ENCODE peak calls at places on chromosomes 16 and 17, in seven cellular contexts. W is brain microvascular endothelial cell, N is mucosa of descending colon, L is tibial nerve, J is AG09309, U is cardiac muscle cell, P is fibroblast of the aortic adventitia. E is an unnamed sample.

GRCh38 chr16:5054876-5055865 is 10.6 kb downstream of the C16orf89 start:
- DNase-seq in W (no peak), N (no peak), L (no peak), J (no peak), U (no peak), P (no peak), E (no peak)

GRCh38 chr17:77735341-77736206 is 222.9 kb upstream of the TNRC6C start:
- DNase-seq in W (no peak), N (no peak), L (no peak), J (no peak), U (peak), P (peak), E (peak)

GRCh38 chr16:50523710-50524109 is 24.5 kb upstream of the NKD1 start:
- DNase-seq in W (no peak), N (no peak), L (no peak), J (no peak), U (no peak), P (no peak), E (no peak)

GRCh38 chr17:65498831-65499230 is 62.6 kb downstream of the AXIN2 start:
- DNase-seq in W (no peak), N (no peak), L (no peak), J (no peak), U (no peak), P (no peak), E (no peak)

GRCh38 chr16:8863594-8864424 is 5.0 kb downstream of the CARHSP1 start:
- DNase-seq in W (no peak), N (peak), L (peak), J (no peak), U (peak), P (no peak), E (no peak)

GRCh38 chr16:12050361-12050760 is 73.8 kb downstream of the SNX29 start:
- DNase-seq in W (no peak), N (no peak), L (no peak), J (no peak), U (no peak), P (no peak), E (no peak)

GRCh38 chr17:62880120-62880519 is 72.0 kb upstream of the MARCHF10 start:
- DNase-seq in W (no peak), N (no peak), L (no peak), J (no peak), U (no peak), P (no peak), E (no peak)

GRCh38 chr16:73268311-73268997 is 220.5 kb upstream of the ZFHX3 start:
- DNase-seq in W (no peak), N (no peak), L (no peak), J (no peak), U (no peak), P (peak), E (peak)

GRCh38 chr17:63523256-63523869 is at the start of gene KCNH6:
- DNase-seq in W (no peak), N (no peak), L (no peak), J (no peak), U (no peak), P (no peak), E (no peak)

GRCh38 chr17:78484300-78485159 is 92.7 kb downstream of the DNAH17 start:
- DNase-seq in W (peak), N (peak), L (no peak), J (no peak), U (peak), P (no peak), E (peak)

GRCh38 chr16:50683689-50684374 is 2.7 kb upstream of the SNX20 start:
- DNase-seq in W (no peak), N (peak), L (no peak), J (no peak), U (no peak), P (no peak), E (no peak)

GRCh38 chr17:27489045-27489715 is 32.9 kb downstream of the KSR1 start:
- DNase-seq in W (no peak), N (peak), L (peak), J (peak), U (no peak), P (peak), E (peak)

GRCh38 chr16:57204675-57205074 is 18.5 kb downstream of the RSPRY1 start:
- DNase-seq in W (no peak), N (no peak), L (no peak), J (no peak), U (no peak), P (no peak), E (no peak)

GRCh38 chr16:11697319-11697718 is 29.1 kb downstream of the SNN start:
- DNase-seq in W (no peak), N (no peak), L (no peak), J (no peak), U (no peak), P (no peak), E (no peak)

GRCh38 chr16:84532299-84532724 is 27.9 kb upstream of the MEAK7 start:
- DNase-seq in W (peak), N (peak), L (peak), J (peak), U (peak), P (peak), E (peak)

GRCh38 chr16:1537763-1538289 is 4.4 kb downstream of the TMEM204 start:
- DNase-seq in W (no peak), N (no peak), L (no peak), J (no peak), U (no peak), P (no peak), E (no peak)

GRCh38 chr17:77694391-77695363 is 263.8 kb upstream of the TNRC6C start:
- DNase-seq in W (no peak), N (no peak), L (no peak), J (no peak), U (no peak), P (no peak), E (no peak)

GRCh38 chr16:50252874-50253510 is 13.4 kb upstream of the ADCY7 start:
- DNase-seq in W (no peak), N (no peak), L (no peak), J (no peak), U (no peak), P (no peak), E (no peak)

GRCh38 chr16:10103096-10103495 is 79.1 kb downstream of the GRIN2A start:
- DNase-seq in W (no peak), N (no peak), L (no peak), J (no peak), U (no peak), P (no peak), E (no peak)

GRCh38 chr16:26795184-26795583 is 271.5 kb upstream of the C16orf82 start:
- DNase-seq in W (no peak), N (no peak), L (no peak), J (no peak), U (peak), P (no peak), E (peak)

GRCh38 chr17:80491478-80492342 is 15.3 kb upstream of the NPTX1 start:
- DNase-seq in W (no peak), N (no peak), L (no peak), J (no peak), U (no peak), P (no peak), E (no peak)

GRCh38 chr17:73586153-73586906 is 57.9 kb downstream of the SDK2 start:
- DNase-seq in W (no peak), N (no peak), L (no peak), J (no peak), U (no peak), P (no peak), E (no peak)

GRCh38 chr17:3724373-3725077 is 822 bp downstream of the HASPIN start:
- DNase-seq in W (no peak), N (peak), L (no peak), J (no peak), U (peak), P (no peak), E (no peak)

GRCh38 chr16:9138731-9139501 is 47.5 kb downstream of the HAPSTR1 start:
- DNase-seq in W (peak), N (peak), L (peak), J (no peak), U (peak), P (peak), E (peak)

GRCh38 chr16:1707193-1707790 is 1.3 kb downstream of the MAPK8IP3 start:
- DNase-seq in W (peak), N (no peak), L (no peak), J (no peak), U (peak), P (peak), E (peak)

GRCh38 chr17:19502517-19502916 is 31.1 kb upstream of the SLC47A1 start:
- DNase-seq in W (no peak), N (no peak), L (no peak), J (no peak), U (no peak), P (no peak), E (no peak)

GRCh38 chr16:48820379-48820778 is 210.4 kb upstream of the N4BP1 start:
- DNase-seq in W (no peak), N (no peak), L (no peak), J (no peak), U (no peak), P (no peak), E (no peak)

GRCh38 chr16:66079671-66080070 is 286.8 kb upstream of the CDH5 start:
- DNase-seq in W (no peak), N (no peak), L (no peak), J (no peak), U (no peak), P (peak), E (no peak)

GRCh38 chr16:87979352-87979751 is 28.1 kb downstream of the BANP start:
- DNase-seq in W (no peak), N (no peak), L (no peak), J (no peak), U (no peak), P (no peak), E (no peak)

GRCh38 chr16:81585785-81586184 is 141.2 kb downstream of the CMIP start:
- DNase-seq in W (no peak), N (peak), L (no peak), J (no peak), U (peak), P (no peak), E (peak)

GRCh38 chr17:51820252-51820651 is 338.3 kb downstream of the CA10 start:
- DNase-seq in W (no peak), N (no peak), L (no peak), J (no peak), U (no peak), P (no peak), E (no peak)

GRCh38 chr16:77169650-77170236 is 21.2 kb upstream of the MON1B start:
- DNase-seq in W (peak), N (no peak), L (no peak), J (no peak), U (peak), P (peak), E (peak)

GRCh38 chr17:70290770-70291169 is 121.4 kb downstream of the KCNJ2 start:
- DNase-seq in W (no peak), N (no peak), L (no peak), J (no peak), U (no peak), P (no peak), E (no peak)

GRCh38 chr17:11996722-11997146 is 541 bp downstream of the ZNF18 start:
- DNase-seq in W (peak), N (no peak), L (peak), J (no peak), U (peak), P (peak), E (peak)

GRCh38 chr17:41914358-41914766 is 4.4 kb downstream of the ACLY start:
- DNase-seq in W (peak), N (no peak), L (peak), J (no peak), U (no peak), P (peak), E (peak)

GRCh38 chr17:62105361-62105760 is 40.3 kb upstream of the MED13 start:
- DNase-seq in W (no peak), N (no peak), L (no peak), J (no peak), U (no peak), P (no peak), E (no peak)

GRCh38 chr17:17924857-17925250 is 47.3 kb downstream of the TOM1L2 start:
- DNase-seq in W (no peak), N (no peak), L (no peak), J (no peak), U (no peak), P (no peak), E (no peak)

GRCh38 chr17:75965468-75965867 is 13.5 kb downstream of the ACOX1 start:
- DNase-seq in W (no peak), N (no peak), L (no peak), J (no peak), U (no peak), P (no peak), E (no peak)

GRCh38 chr17:75959046-75959838 is 18.4 kb upstream of the FBF1 start:
- DNase-seq in W (no peak), N (no peak), L (no peak), J (no peak), U (no peak), P (no peak), E (no peak)

GRCh38 chr17:75959839-75960511 is 19.0 kb downstream of the ACOX1 start:
- DNase-seq in W (no peak), N (no peak), L (no peak), J (no peak), U (no peak), P (no peak), E (no peak)
- H3K4me3 ChIP-seq in W (no peak), N (no peak), L (no peak), J (no peak), U (no peak), P (no peak), E (no peak)

GRCh38 chr16:30585400-30586191 is at the start of gene ZNF785:
- DNase-seq in W (peak), N (peak), L (peak), J (peak), U (peak), P (peak), E (peak)
- TF ChIP-seq CTCF in W (peak), N (peak), L (peak), J (peak), U (peak), P (no peak), E (no peak)

GRCh38 chr17:68341482-68341881 is 50.2 kb downstream of the ARSG start:
- DNase-seq in W (no peak), N (no peak), L (no peak), J (no peak), U (no peak), P (no peak), E (no peak)

GRCh38 chr17:68346448-68346847 is 55.2 kb downstream of the ARSG start:
- DNase-seq in W (no peak), N (peak), L (peak), J (no peak), U (no peak), P (no peak), E (no peak)

GRCh38 chr17:68347380-68347779 is 56.1 kb downstream of the ARSG start:
- DNase-seq in W (no peak), N (no peak), L (no peak), J (no peak), U (no peak), P (no peak), E (no peak)

GRCh38 chr17:68343976-68344375 is 52.7 kb downstream of the ARSG start:
- DNase-seq in W (no peak), N (no peak), L (no peak), J (no peak), U (no peak), P (no peak), E (no peak)

GRCh38 chr17:68344701-68345136 is 53.4 kb downstream of the ARSG start:
- DNase-seq in W (no peak), N (peak), L (no peak), J (no peak), U (no peak), P (no peak), E (no peak)
- H3K4me3 ChIP-seq in W (no peak), N (no peak), L (no peak), J (no peak), U (no peak), P (no peak), E (no peak)

GRCh38 chr16:67668495-67669157 is 2.0 kb downstream of the C16orf86 start:
- DNase-seq in W (no peak), N (no peak), L (no peak), J (no peak), U (no peak), P (no peak), E (no peak)
- TF ChIP-seq CTCF in W (peak), N (no peak), L (no peak), J (peak), U (no peak), P (no peak), E (peak)

GRCh38 chr17:47735139-47735464 is 2.1 kb downstream of the TBX21 start:
- DNase-seq in W (no peak), N (no peak), L (no peak), J (no peak), U (no peak), P (no peak), E (no peak)
- H3K4me3 ChIP-seq in W (no peak), N (no peak), L (no peak), J (no peak), U (no peak), P (no peak), E (no peak)

GRCh38 chr17:58249270-58250133 is 11.1 kb downstream of the LPO start:
- DNase-seq in W (peak), N (peak), L (peak), J (no peak), U (peak), P (peak), E (peak)

GRCh38 chr17:58253082-58253481 is 14.7 kb downstream of the LPO start:
- DNase-seq in W (no peak), N (no peak), L (no peak), J (no peak), U (no peak), P (no peak), E (no peak)

GRCh38 chr17:58250344-58251011 is 12.1 kb downstream of the LPO start:
- DNase-seq in W (no peak), N (no peak), L (no peak), J (no peak), U (no peak), P (no peak), E (no peak)

GRCh38 chr17:58252141-58252540 is 13.8 kb downstream of the LPO start:
- DNase-seq in W (no peak), N (no peak), L (no peak), J (no peak), U (no peak), P (no peak), E (no peak)

DNA sequence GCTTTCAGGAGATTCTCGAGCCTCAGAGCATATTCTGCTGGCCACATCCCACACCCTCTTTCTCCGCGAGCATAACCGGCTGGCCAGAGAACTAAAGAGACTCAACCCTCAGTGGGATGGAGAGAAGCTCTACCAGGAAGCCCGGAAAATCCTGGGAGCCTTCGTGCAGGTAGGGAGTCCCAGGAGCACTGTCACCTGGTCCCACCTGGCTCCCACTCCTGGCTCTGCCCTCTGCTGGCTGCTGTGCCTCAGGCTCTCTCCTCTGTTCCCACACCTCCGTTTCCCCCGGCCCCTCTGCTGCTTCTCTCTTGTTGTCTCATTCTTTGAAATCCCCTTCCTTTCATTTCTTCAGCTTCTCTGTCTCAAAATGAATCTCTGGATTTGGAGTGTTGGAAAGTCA is 16.4 kb downstream of the LPO start:
- DNase-seq in W (no peak), N (no peak), L (no peak), J (no peak), U (no peak), P (no peak), E (no peak)
- TF ChIP-seq CTCF in W (peak), N (no peak), L (no peak), J (no peak), U (no peak), P (no peak), E (peak)

E was measured in choroid plexus epithelial cell.